ENCODE peak calls at places on chromosomes 2 and 18, in seven cellular contexts. E is aorta, C is IMR-90, Z is left ventricle myocardium inferior, A is A549, V is suprapubic skin, W is colonic mucosa. X is an unnamed sample.

GRCh38 chr18:60266558-60266957 is 106.0 kb downstream of the MC4R start:
- DNase-seq in E (no peak), C (no peak), Z (no peak), A (no peak), V (no peak), W (no peak), X (no peak)

GRCh38 chr2:37711308-37711731 is 39.9 kb upstream of the CDC42EP3 start:
- DNase-seq in E (no peak), C (peak; percentile 91), Z (no peak), A (peak; percentile 45), V (no peak), W (no peak), X (peak; percentile 17)

GRCh38 chr2:146804288-146804687 is 1040.5 kb upstream of the ACVR2A start:
- DNase-seq in E (no peak), C (no peak), Z (no peak), A (no peak), V (no peak), W (no peak), X (no peak)

GRCh38 chr2:45820048-45820447 is 168.6 kb downstream of the PRKCE start:
- DNase-seq in E (no peak), C (no peak), Z (no peak), A (no peak), V (no peak), W (no peak), X (no peak)

GRCh38 chr2:26454561-26455001 is 23.3 kb downstream of the OTOF start:
- DNase-seq in E (no peak), C (no peak), Z (no peak), A (no peak), V (no peak), W (no peak), X (no peak)

GRCh38 chr2:10009811-10010781 is 33.3 kb upstream of the KLF11 start:
- DNase-seq in E (peak; percentile 88), C (peak; percentile 78), Z (peak; percentile 88), A (no peak), V (peak; percentile 78), W (peak; percentile 45), X (peak; percentile 47)

GRCh38 chr18:10020176-10020575 is 106.4 kb downstream of the VAPA start:
- DNase-seq in E (no peak), C (no peak), Z (no peak), A (no peak), V (no peak), W (no peak), X (no peak)

GRCh38 chr2:224038049-224038829 is 847 bp downstream of the SERPINE2 start:
- DNase-seq in E (peak; percentile 48), C (peak; percentile 13), Z (peak; percentile 32), A (peak; percentile 61), V (no peak), W (peak; percentile 40), X (no peak)

GRCh38 chr18:35030234-35030989 is 10.8 kb upstream of the MAPRE2 start:
- DNase-seq in E (no peak), C (no peak), Z (no peak), A (no peak), V (no peak), W (peak; percentile 46), X (peak; percentile 62)

GRCh38 chr18:21803495-21803894 is 62.9 kb downstream of the MIB1 start:
- DNase-seq in E (no peak), C (peak; percentile 25), Z (no peak), A (no peak), V (no peak), W (no peak), X (no peak)

GRCh38 chr2:127154396-127154795 is 47.4 kb upstream of the BIN1 start:
- DNase-seq in E (no peak), C (no peak), Z (no peak), A (no peak), V (no peak), W (no peak), X (no peak)

GRCh38 chr2:236988690-236989639 is 96.7 kb upstream of the COPS8 start:
- DNase-seq in E (peak; percentile 50), C (no peak), Z (peak; percentile 66), A (no peak), V (peak; percentile 86), W (no peak), X (peak; percentile 28)

DNA sequence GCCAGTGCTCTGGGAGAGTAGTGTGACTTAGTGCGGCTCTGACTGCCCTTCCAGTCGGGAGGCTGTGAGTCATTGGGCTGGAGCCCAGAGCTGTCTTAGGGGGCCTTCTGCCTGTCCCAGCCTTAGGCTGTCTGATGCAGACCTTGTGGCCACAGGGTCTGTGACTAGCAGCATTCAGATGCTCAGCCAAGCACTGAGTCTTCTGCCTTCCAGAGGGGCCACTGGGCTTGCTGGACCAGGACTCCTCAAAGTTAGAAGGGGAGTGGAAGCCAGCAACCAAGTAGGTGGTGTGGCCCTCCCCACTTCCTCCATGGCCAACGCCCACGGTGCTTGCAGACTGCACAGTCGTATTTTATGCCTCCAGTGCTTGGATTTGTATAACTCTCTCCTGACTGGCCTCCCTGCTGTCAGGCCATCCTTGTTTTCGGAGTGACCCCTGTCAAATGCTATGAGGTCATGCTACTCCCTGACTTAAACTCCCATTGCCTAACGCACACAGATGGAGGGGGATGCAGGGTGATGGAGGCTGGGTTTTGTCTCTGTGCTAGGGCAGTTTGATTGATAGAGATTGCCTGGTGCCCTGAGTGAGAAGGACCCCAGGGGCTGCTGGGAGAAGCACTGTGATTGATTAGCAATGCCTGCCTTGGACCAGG is 36.0 kb downstream of the GLI2 start:
- DNase-seq in E (peak; percentile 85), C (peak; percentile 95), Z (peak; percentile 51), A (peak; percentile 44), V (peak; percentile 44), W (peak; percentile 45), X (peak; percentile 67)
- H3K4me1 ChIP-seq in E (no peaks in the 10 kb centered on the region), C (peaks cover 54% of the 10 kb centered on the region), Z (no peaks in the 10 kb centered on the region), A (peaks cover 37% of the 10 kb centered on the region), V (peaks cover 17% of the 10 kb centered on the region), W (no peaks in the 10 kb centered on the region), X (no peaks in the 10 kb centered on the region)

GRCh38 chr2:28766070-28766469 is 14.4 kb downstream of the PPP1CB start:
- DNase-seq in E (no peak), C (no peak), Z (no peak), A (no peak), V (no peak), W (no peak), X (no peak)

GRCh38 chr2:28767367-28767766 is 15.7 kb downstream of the PPP1CB start:
- DNase-seq in E (no peak), C (no peak), Z (no peak), A (no peak), V (no peak), W (no peak), X (no peak)

GRCh38 chr2:28768422-28768821 is 16.8 kb downstream of the PPP1CB start:
- DNase-seq in E (no peak), C (no peak), Z (no peak), A (no peak), V (no peak), W (no peak), X (no peak)

GRCh38 chr2:28764909-28765308 is 13.3 kb downstream of the PPP1CB start:
- DNase-seq in E (no peak), C (no peak), Z (no peak), A (no peak), V (no peak), W (no peak), X (no peak)

DNA sequence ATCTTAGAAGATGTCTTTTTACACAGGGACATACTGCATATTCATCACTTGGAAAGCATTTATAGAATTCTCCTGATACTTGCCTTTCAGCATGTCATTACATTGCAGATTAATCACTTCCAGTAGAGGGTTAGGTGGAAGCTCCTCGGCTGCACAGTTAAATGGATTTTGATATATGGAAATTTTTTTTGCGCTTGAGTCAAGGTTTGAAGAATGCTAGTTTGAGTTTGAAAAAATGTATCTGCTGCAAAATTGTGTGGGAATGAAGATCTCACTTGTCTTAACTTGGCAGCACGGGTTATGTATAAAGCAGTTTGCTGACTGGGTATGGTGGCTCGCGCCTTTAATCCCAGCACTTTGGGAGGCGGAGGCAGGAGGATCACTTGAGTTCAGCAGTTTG is 13.7 kb downstream of the PPP1CB start:
- DNase-seq in E (no peak), C (peak; percentile 9), Z (no peak), A (no peak), V (no peak), W (no peak), X (no peak)
- H3K4me1 ChIP-seq in E (peaks cover 7% of the 10 kb centered on the region), C (peaks cover 5% of the 10 kb centered on the region), Z (peaks cover 99% of the 10 kb centered on the region), A (peaks cover 8% of the 10 kb centered on the region), V (peaks cover 51% of the 10 kb centered on the region), W (peaks cover 6% of the 10 kb centered on the region), X (peaks cover 27% of the 10 kb centered on the region)

GRCh38 chr2:111908578-111908977 is 10.2 kb downstream of the MERTK start:
- DNase-seq in E (no peak), C (no peak), Z (no peak), A (no peak), V (no peak), W (no peak), X (no peak)
- H3K4me1 ChIP-seq in E (peaks cover 7% of the 10 kb centered on the region), C (peaks cover 4% of the 10 kb centered on the region), Z (peaks cover 83% of the 10 kb centered on the region), A (no peaks in the 10 kb centered on the region), V (peaks cover 44% of the 10 kb centered on the region), W (peaks cover 4% of the 10 kb centered on the region), X (peaks cover 16% of the 10 kb centered on the region)

DNA sequence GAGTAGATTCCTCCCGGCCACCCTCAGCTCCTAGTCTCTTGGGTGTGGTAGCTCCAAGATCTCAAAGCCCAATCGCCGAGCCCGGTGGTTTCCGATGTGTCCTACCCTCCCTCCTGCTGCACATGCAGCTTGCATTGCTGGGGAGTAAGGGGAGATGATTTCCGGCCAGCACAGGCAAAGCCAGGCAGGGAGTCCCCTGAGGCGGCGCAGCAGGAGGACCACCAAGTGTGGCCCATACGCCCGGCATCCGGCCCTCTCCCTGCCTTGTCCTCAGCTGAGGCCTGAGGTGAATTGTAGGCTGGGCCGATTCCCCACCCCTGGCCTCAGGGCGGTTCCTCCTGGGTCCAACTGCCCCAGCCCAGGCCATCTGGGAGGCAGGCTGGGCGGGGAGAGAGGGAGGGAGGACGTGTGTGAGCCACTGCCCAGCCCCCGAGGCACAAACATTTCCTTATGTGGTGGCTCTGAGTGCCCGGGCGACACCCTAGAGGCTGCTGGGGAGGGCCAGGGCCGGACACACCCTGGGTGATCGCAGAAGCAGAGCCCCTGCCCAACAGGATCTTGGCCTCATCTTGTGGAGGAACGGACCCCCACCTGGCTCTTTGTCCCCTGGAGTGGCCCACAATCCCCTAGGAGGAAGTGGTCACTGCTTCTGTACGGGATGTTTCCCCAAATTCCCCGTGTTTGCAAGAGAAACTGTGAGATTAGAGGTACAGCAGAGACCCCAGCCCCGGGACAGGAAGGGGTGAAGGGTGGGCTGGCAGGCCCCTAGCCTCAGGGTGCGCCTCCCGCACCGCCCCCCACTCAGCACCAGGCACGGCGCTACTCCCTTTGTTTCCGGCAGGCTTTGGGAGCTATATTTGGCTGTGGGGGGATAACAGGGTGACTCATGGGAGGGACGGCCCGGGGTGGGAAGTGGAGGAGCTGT is 41.9 kb upstream of the PTMA start:
- DNase-seq in E (peak; percentile 98), C (peak; percentile 91), Z (peak; percentile 96), A (peak; percentile 97), V (peak; percentile 97), W (peak; percentile 97), X (peak; percentile 97)
- H3K4me1 ChIP-seq in E (no peaks in the 10 kb centered on the region), C (peaks cover 16% of the 10 kb centered on the region), Z (peaks cover 60% of the 10 kb centered on the region), A (peaks cover 36% of the 10 kb centered on the region), V (peaks cover 45% of the 10 kb centered on the region), W (peaks cover 12% of the 10 kb centered on the region), X (peaks cover 48% of the 10 kb centered on the region)

GRCh38 chr2:41222593-41222992 is 770.7 kb upstream of the SLC8A1 start:
- DNase-seq in E (no peak), C (no peak), Z (no peak), A (no peak), V (no peak), W (no peak), X (no peak)

DNA sequence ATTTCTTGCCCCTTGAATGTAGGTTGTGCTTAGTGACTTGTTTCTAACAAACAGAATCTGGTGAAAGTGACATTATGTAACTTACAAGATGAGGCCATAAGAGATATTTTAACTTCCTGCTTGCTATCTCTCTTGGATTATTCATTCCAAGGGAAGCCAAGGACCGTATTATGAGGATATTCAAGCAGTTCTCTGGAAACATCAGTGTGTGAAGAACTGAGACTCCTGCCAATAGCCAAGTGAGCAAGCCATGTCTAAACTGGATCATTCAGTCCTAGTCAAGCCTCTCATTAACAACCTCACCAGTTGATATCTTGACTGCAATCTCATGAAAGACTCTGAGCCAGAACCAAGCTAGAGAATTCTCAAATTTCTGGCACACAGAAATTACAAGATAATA is 765.1 kb upstream of the SLC8A1 start:
- DNase-seq in E (no peak), C (no peak), Z (no peak), A (no peak), V (no peak), W (no peak), X (no peak)
- H3K4me1 ChIP-seq in E (no peaks in the 10 kb centered on the region), C (no peaks in the 10 kb centered on the region), Z (no peaks in the 10 kb centered on the region), A (no peaks in the 10 kb centered on the region), V (no peaks in the 10 kb centered on the region), W (no peaks in the 10 kb centered on the region), X (no peaks in the 10 kb centered on the region)

X was measured in mucosa of descending colon.